ENCODE peak calls at places on chromosomes 7 and 10, in eight cellular contexts. One of them, this sample, is unnamed.

GRCh38 chr7:96016056-96016455 is 243.7 kb downstream of the DYNC1I1 start:
- DNase-seq in nephron progenitor cell: no peak
- DNase-seq in endothelial cell: no peak
- DNase-seq in OCI-LY7: no peak
- DNase-seq in CD4-positive, alpha-beta T cell: no peak
- DNase-seq in IMR-90: no peak
- DNase-seq in GM12865: no peak
- DNase-seq in chondrocyte: no peak
- DNase-seq in this sample: no peak

GRCh38 chr7:129864042-129864441 is 88.7 kb downstream of the UBE2H start:
- DNase-seq in chondrocyte: no peak
- DNase-seq in GM12865: no peak
- DNase-seq in CD4-positive, alpha-beta T cell: no peak
- DNase-seq in OCI-LY7: no peak
- DNase-seq in endothelial cell: no peak
- DNase-seq in IMR-90: no peak
- DNase-seq in nephron progenitor cell: no peak
- DNase-seq in this sample: no peak

GRCh38 chr10:80280071-80280800 is 9.2 kb downstream of the MAT1A start:
- DNase-seq in CD4-positive, alpha-beta T cell: no peak
- DNase-seq in OCI-LY7: no peak
- DNase-seq in IMR-90: no peak
- DNase-seq in GM12865: no peak
- DNase-seq in chondrocyte: no peak
- DNase-seq in nephron progenitor cell: no peak
- DNase-seq in endothelial cell: no peak
- DNase-seq in this sample: no peak

GRCh38 chr10:98041352-98042043 is 11.1 kb upstream of the CRTAC1 start:
- DNase-seq in CD4-positive, alpha-beta T cell: no peak
- DNase-seq in nephron progenitor cell: peak; percentile 77
- DNase-seq in GM12865: peak; percentile 62
- DNase-seq in OCI-LY7: peak; percentile 72
- DNase-seq in IMR-90: peak; percentile 39
- DNase-seq in endothelial cell: peak; percentile 83
- DNase-seq in chondrocyte: no peak
- DNase-seq in this sample: peak; percentile 70

GRCh38 chr7:136976504-136977251 is 108.2 kb downstream of the CHRM2 start:
- DNase-seq in chondrocyte: no peak
- DNase-seq in endothelial cell: no peak
- DNase-seq in IMR-90: peak; percentile 68
- DNase-seq in GM12865: no peak
- DNase-seq in OCI-LY7: no peak
- DNase-seq in CD4-positive, alpha-beta T cell: no peak
- DNase-seq in nephron progenitor cell: no peak
- DNase-seq in this sample: no peak

GRCh38 chr10:77349226-77349625 is 288.4 kb downstream of the KCNMA1 start:
- DNase-seq in nephron progenitor cell: no peak
- DNase-seq in IMR-90: peak; percentile 28
- DNase-seq in CD4-positive, alpha-beta T cell: no peak
- DNase-seq in endothelial cell: no peak
- DNase-seq in GM12865: no peak
- DNase-seq in chondrocyte: no peak
- DNase-seq in OCI-LY7: no peak
- DNase-seq in this sample: no peak

GRCh38 chr10:101189461-101190401 is 39.5 kb downstream of the LBX1 start:
- DNase-seq in OCI-LY7: peak; percentile 39
- DNase-seq in IMR-90: no peak
- DNase-seq in CD4-positive, alpha-beta T cell: no peak
- DNase-seq in GM12865: no peak
- DNase-seq in endothelial cell: peak; percentile 32
- DNase-seq in nephron progenitor cell: peak; percentile 32
- DNase-seq in chondrocyte: no peak
- DNase-seq in this sample: no peak

GRCh38 chr7:152868122-152869040 is 108.8 kb downstream of the ACTR3B start:
- DNase-seq in GM12865: no peak
- DNase-seq in endothelial cell: no peak
- DNase-seq in nephron progenitor cell: no peak
- DNase-seq in CD4-positive, alpha-beta T cell: no peak
- DNase-seq in chondrocyte: peak; percentile 35
- DNase-seq in IMR-90: no peak
- DNase-seq in OCI-LY7: no peak
- DNase-seq in this sample: no peak

GRCh38 chr10:95485030-95485429 is 76.1 kb downstream of the SORBS1 start:
- DNase-seq in IMR-90: no peak
- DNase-seq in nephron progenitor cell: no peak
- DNase-seq in OCI-LY7: no peak
- DNase-seq in CD4-positive, alpha-beta T cell: no peak
- DNase-seq in chondrocyte: no peak
- DNase-seq in GM12865: no peak
- DNase-seq in endothelial cell: no peak
- DNase-seq in this sample: no peak

GRCh38 chr10:98292976-98293375 is 25.0 kb upstream of the LOXL4 start:
- DNase-seq in CD4-positive, alpha-beta T cell: no peak
- DNase-seq in IMR-90: no peak
- DNase-seq in chondrocyte: no peak
- DNase-seq in nephron progenitor cell: no peak
- DNase-seq in GM12865: no peak
- DNase-seq in OCI-LY7: no peak
- DNase-seq in endothelial cell: no peak
- DNase-seq in this sample: no peak

GRCh38 chr10:20289055-20289454 is 472.8 kb downstream of the PLXDC2 start:
- DNase-seq in endothelial cell: no peak
- DNase-seq in nephron progenitor cell: no peak
- DNase-seq in IMR-90: no peak
- DNase-seq in GM12865: no peak
- DNase-seq in CD4-positive, alpha-beta T cell: no peak
- DNase-seq in chondrocyte: no peak
- DNase-seq in OCI-LY7: no peak
- DNase-seq in this sample: no peak

GRCh38 chr10:50594012-50594411 is 29.7 kb downstream of the SGMS1 start:
- DNase-seq in endothelial cell: no peak
- DNase-seq in GM12865: no peak
- DNase-seq in nephron progenitor cell: no peak
- DNase-seq in IMR-90: peak; percentile 86
- DNase-seq in OCI-LY7: no peak
- DNase-seq in chondrocyte: no peak
- DNase-seq in CD4-positive, alpha-beta T cell: no peak
- DNase-seq in this sample: no peak

GRCh38 chr10:132533571-132534260 is 3.9 kb upstream of the INPP5A start:
- DNase-seq in IMR-90: no peak
- DNase-seq in chondrocyte: peak; percentile 82
- DNase-seq in endothelial cell: no peak
- DNase-seq in CD4-positive, alpha-beta T cell: no peak
- DNase-seq in GM12865: no peak
- DNase-seq in OCI-LY7: no peak
- DNase-seq in nephron progenitor cell: peak; percentile 1
- DNase-seq in this sample: no peak

GRCh38 chr10:7788640-7789335 is 811 bp downstream of the ATP5F1C start:
- DNase-seq in endothelial cell: no peak
- DNase-seq in OCI-LY7: peak; percentile 41
- DNase-seq in GM12865: no peak
- DNase-seq in CD4-positive, alpha-beta T cell: no peak
- DNase-seq in IMR-90: peak; percentile 26
- DNase-seq in nephron progenitor cell: no peak
- DNase-seq in chondrocyte: no peak
- DNase-seq in this sample: peak; percentile 37

GRCh38 chr10:98062424-98062823 is 32.0 kb upstream of the CRTAC1 start:
- DNase-seq in chondrocyte: no peak
- DNase-seq in CD4-positive, alpha-beta T cell: no peak
- DNase-seq in nephron progenitor cell: no peak
- DNase-seq in GM12865: no peak
- DNase-seq in endothelial cell: no peak
- DNase-seq in OCI-LY7: no peak
- DNase-seq in IMR-90: no peak
- DNase-seq in this sample: no peak

GRCh38 chr10:117933036-117933435 is 113.7 kb downstream of the RAB11FIP2 start:
- DNase-seq in IMR-90: peak; percentile 58
- DNase-seq in chondrocyte: no peak
- DNase-seq in endothelial cell: no peak
- DNase-seq in nephron progenitor cell: no peak
- DNase-seq in GM12865: no peak
- DNase-seq in OCI-LY7: no peak
- DNase-seq in CD4-positive, alpha-beta T cell: no peak
- DNase-seq in this sample: no peak

GRCh38 chr7:121202834-121203233 is 126.0 kb upstream of the WNT16 start:
- DNase-seq in GM12865: no peak
- DNase-seq in IMR-90: peak; percentile 26
- DNase-seq in endothelial cell: no peak
- DNase-seq in chondrocyte: no peak
- DNase-seq in nephron progenitor cell: no peak
- DNase-seq in CD4-positive, alpha-beta T cell: no peak
- DNase-seq in OCI-LY7: no peak
- DNase-seq in this sample: no peak

DNA sequence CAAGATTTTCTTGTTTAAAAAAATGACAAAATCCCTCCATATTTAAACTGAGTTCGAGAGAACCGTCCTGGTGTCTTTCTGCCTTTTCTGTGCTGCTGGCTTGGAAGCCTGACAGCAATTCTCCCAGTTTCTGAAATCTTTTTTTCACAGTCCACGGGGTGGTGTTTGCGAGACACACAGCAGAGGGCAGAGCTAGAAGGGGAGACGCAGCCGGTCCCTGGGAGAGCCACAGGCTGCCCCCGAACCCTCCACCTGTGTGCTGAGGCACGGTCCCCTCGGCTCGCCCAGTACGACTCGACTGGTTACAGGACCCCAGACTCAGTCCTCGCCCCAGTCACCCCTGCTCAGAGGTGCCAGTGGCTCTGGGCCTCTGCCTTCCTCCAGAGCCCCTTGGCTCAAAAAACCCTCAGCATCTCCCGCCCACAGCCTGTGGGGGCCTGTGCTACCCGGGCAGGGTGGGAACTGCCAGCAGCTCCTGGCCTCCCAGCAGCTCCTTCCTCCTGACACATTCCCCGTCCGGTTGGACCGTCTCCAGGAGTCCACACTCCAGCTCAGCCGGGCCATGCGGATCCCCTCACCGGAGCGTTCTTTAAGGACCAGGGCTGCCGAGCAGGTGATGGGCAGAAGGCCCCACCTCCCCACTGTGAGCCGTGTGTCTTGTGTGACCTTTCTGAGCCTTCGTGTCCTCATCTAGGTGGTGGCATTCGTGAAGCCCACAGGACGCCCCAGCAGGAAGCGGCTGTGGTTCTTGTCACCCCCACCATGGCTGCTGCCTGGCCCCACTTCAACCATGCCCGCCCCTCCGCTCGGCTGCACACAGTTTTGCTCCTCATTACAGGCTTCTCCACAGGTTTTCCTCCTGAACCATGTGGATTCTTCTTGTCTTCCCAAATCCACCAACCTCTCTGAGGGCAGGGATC is 52.3 kb upstream of the EN2 start:
- DNase-seq in endothelial cell: peak; percentile 28
- DNase-seq in nephron progenitor cell: no peak
- DNase-seq in GM12865: no peak
- DNase-seq in chondrocyte: no peak
- DNase-seq in CD4-positive, alpha-beta T cell: no peak
- DNase-seq in OCI-LY7: no peak
- DNase-seq in IMR-90: no peak
- DNase-seq in this sample: no peak
- TF ChIP-seq CTCF in endothelial cell: no peak
- TF ChIP-seq CTCF in nephron progenitor cell: no peak
- TF ChIP-seq CTCF in GM12865: no peak
- TF ChIP-seq CTCF in chondrocyte: peak; percentile 40
- TF ChIP-seq CTCF in CD4-positive, alpha-beta T cell: no peak
- TF ChIP-seq CTCF in OCI-LY7: peak; percentile 31
- TF ChIP-seq CTCF in IMR-90: no peak
- TF ChIP-seq CTCF in this sample: no peak

DNA sequence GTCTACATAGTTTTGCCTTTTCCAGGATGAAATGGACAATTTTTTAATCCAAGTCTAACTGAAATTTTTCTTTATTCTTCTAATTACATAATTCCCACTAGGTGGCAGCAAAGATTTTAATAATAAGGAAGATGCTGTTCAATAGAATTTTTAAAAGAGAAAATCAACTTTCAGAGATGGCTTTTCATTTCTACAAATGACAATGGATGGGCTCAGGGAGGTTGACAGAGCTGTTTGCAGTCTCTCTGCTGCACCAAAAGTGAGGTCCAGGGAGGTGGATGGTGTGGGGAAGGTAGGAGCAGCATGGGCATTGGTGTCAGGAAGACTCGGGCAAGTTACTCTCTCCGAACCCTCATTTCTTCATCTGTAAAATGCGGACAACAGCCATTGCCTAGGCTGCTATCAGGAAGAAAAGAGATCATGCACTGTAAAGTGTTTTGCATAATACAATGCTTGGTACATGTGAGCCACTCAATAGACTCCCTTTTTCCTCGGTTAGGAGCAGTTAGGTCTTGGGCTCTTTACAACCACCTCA is 107.3 kb downstream of the ABLIM1 start:
- DNase-seq in CD4-positive, alpha-beta T cell: no peak
- DNase-seq in IMR-90: peak; percentile 47
- DNase-seq in nephron progenitor cell: no peak
- DNase-seq in OCI-LY7: peak; percentile 67
- DNase-seq in endothelial cell: no peak
- DNase-seq in GM12865: no peak
- DNase-seq in chondrocyte: no peak
- DNase-seq in this sample: no peak
- TF ChIP-seq CTCF in CD4-positive, alpha-beta T cell: peak; percentile 74
- TF ChIP-seq CTCF in IMR-90: peak; percentile 55
- TF ChIP-seq CTCF in nephron progenitor cell: peak; percentile 48
- TF ChIP-seq CTCF in OCI-LY7: peak; percentile 93
- TF ChIP-seq CTCF in endothelial cell: peak; percentile 84
- TF ChIP-seq CTCF in GM12865: peak; percentile 10
- TF ChIP-seq CTCF in chondrocyte: peak; percentile 90
- TF ChIP-seq CTCF in this sample: peak; percentile 27

DNA sequence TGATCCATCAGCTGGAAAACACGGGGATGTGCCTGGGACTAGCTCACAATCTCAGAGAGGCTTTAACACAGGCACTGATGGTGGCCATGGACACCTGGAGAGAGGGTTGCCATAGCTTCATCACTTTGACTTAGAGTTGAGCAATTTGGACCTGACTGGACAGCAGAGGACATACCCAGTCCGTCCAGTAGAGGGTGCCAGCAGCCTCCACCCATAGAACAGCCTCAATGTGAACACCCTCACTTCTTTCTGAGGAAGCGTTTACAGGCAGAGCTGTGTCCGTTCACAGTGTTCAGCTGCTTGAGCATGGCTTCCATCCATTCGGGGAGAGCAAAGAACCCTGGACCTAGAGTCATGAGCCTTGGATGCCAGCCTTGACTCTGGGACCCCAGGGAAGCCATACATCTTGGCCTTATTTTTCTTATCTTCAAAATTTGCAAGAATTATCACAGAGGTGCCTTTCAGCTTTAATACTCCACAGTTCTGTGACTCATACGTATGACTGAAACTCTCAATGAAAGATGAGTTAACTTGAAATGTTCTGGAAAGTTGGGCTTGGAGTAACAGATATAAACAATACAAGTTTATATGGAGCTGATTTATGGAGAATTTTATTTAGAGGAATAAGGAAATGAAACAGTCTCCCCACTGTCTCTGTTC is 302.9 kb upstream of the PODXL start:
- DNase-seq in endothelial cell: peak; percentile 82
- DNase-seq in IMR-90: peak; percentile 62
- DNase-seq in OCI-LY7: peak; percentile 29
- DNase-seq in chondrocyte: no peak
- DNase-seq in GM12865: peak; percentile 61
- DNase-seq in CD4-positive, alpha-beta T cell: no peak
- DNase-seq in nephron progenitor cell: peak; percentile 78
- DNase-seq in this sample: peak; percentile 72
- TF ChIP-seq CTCF in endothelial cell: peak; percentile 84
- TF ChIP-seq CTCF in IMR-90: peak; percentile 75
- TF ChIP-seq CTCF in OCI-LY7: peak; percentile 85
- TF ChIP-seq CTCF in chondrocyte: peak; percentile 92
- TF ChIP-seq CTCF in GM12865: peak; percentile 94
- TF ChIP-seq CTCF in CD4-positive, alpha-beta T cell: peak; percentile 68
- TF ChIP-seq CTCF in nephron progenitor cell: peak; percentile 86
- TF ChIP-seq CTCF in this sample: peak; percentile 86

GRCh38 chr7:128395748-128396147 is 14.0 kb downstream of the IMPDH1 start:
- DNase-seq in CD4-positive, alpha-beta T cell: no peak
- DNase-seq in GM12865: no peak
- DNase-seq in endothelial cell: no peak
- DNase-seq in nephron progenitor cell: no peak
- DNase-seq in IMR-90: no peak
- DNase-seq in OCI-LY7: no peak
- DNase-seq in chondrocyte: peak; percentile 39
- DNase-seq in this sample: no peak
- TF ChIP-seq CTCF in CD4-positive, alpha-beta T cell: no peak
- TF ChIP-seq CTCF in GM12865: no peak
- TF ChIP-seq CTCF in endothelial cell: no peak
- TF ChIP-seq CTCF in nephron progenitor cell: no peak
- TF ChIP-seq CTCF in IMR-90: no peak
- TF ChIP-seq CTCF in OCI-LY7: peak; percentile 57
- TF ChIP-seq CTCF in chondrocyte: peak; percentile 28
- TF ChIP-seq CTCF in this sample: peak; percentile 31

This sample was measured in GM13977.